ENCODE peak calls at places on chromosomes 1 and 21, in seven cellular contexts. X is A549, W is fibroblast of lung, K is heart right ventricle, U is DND-41, G is sigmoid colon, P is OCI-LY7. O is an unnamed sample.
A peak's percentile ranks its signal among the peaks of the same experiment; 100 is the strongest.

GRCh38 chr1:167518331-167518700 is at the start of gene CD247:
- DNase-seq in X (no peak), K (no peak), G (no peak), U (peak; percentile 87), P (peak; percentile 53), W (no peak), O (peak; percentile 47)

GRCh38 chr21:27647921-27648320 is 681.0 kb upstream of the ADAMTS5 start:
- DNase-seq in P (no peak), U (no peak), W (no peak), G (no peak), X (no peak), K (no peak), O (no peak)

GRCh38 chr1:12080156-12080555 is 17.1 kb downstream of the TNFRSF8 start:
- DNase-seq in G (no peak), U (no peak), K (no peak), X (no peak), W (no peak), P (no peak), O (no peak)

GRCh38 chr1:30472009-30472408 is 251.4 kb downstream of the MATN1 start:
- DNase-seq in X (no peak), W (no peak), K (no peak), U (no peak), G (peak; percentile 18), P (no peak), O (no peak)

GRCh38 chr1:212351588-212352362 is 62.9 kb downstream of the PACC1 start:
- DNase-seq in X (no peak), W (no peak), U (no peak), K (no peak), P (no peak), G (no peak), O (no peak)

GRCh38 chr1:95222629-95223028 is 11.4 kb upstream of the RWDD3 start:
- DNase-seq in X (no peak), W (no peak), U (no peak), P (no peak), G (no peak), K (no peak), O (no peak)

GRCh38 chr1:10045480-10046355 is 13.0 kb downstream of the UBE4B start:
- DNase-seq in X (no peak), G (peak; percentile 85), W (peak; percentile 85), U (no peak), P (no peak), K (no peak), O (no peak)

GRCh38 chr1:185795181-185795580 is 61.0 kb downstream of the HMCN1 start:
- DNase-seq in X (no peak), G (no peak), K (no peak), W (peak; percentile 58), P (no peak), U (no peak), O (no peak)

GRCh38 chr1:214050513-214051401 is 63.0 kb downstream of the PROX1 start:
- DNase-seq in U (no peak), G (no peak), P (no peak), X (no peak), W (no peak), K (no peak), O (no peak)

GRCh38 chr1:109621402-109622101 is 1.9 kb downstream of the AMPD2 start:
- DNase-seq in G (no peak), U (no peak), K (no peak), P (no peak), X (no peak), W (no peak), O (peak; percentile 34)

GRCh38 chr1:247367786-247368342 is 36.2 kb upstream of the ZNF496 start:
- DNase-seq in G (no peak), X (no peak), P (no peak), K (no peak), W (no peak), U (no peak), O (no peak)

GRCh38 chr1:145978477-145978859 is 14.0 kb downstream of the POLR3GL start:
- DNase-seq in W (no peak), K (no peak), U (no peak), G (no peak), X (no peak), P (no peak), O (no peak)

GRCh38 chr1:247084771-247085170 is 6.2 kb upstream of the ZNF670 start:
- DNase-seq in W (no peak), K (no peak), G (no peak), X (no peak), U (no peak), P (no peak), O (no peak)

GRCh38 chr1:111602974-111603373 is 16.6 kb upstream of the RAP1A start:
- DNase-seq in W (no peak), K (no peak), U (no peak), G (no peak), P (no peak), X (no peak), O (no peak)

GRCh38 chr1:63000508-63000907 is 216.6 kb downstream of the ATG4C start:
- DNase-seq in X (no peak), P (no peak), W (no peak), U (no peak), G (no peak), K (no peak), O (no peak)

GRCh38 chr1:185998391-185998790 is 264.2 kb downstream of the HMCN1 start:
- DNase-seq in P (no peak), W (no peak), U (no peak), X (no peak), G (no peak), K (no peak), O (no peak)

GRCh38 chr1:242754061-242754648 is 229.7 kb upstream of the PLD5 start:
- DNase-seq in G (no peak), X (no peak), U (no peak), P (no peak), K (no peak), W (no peak), O (no peak)

DNA sequence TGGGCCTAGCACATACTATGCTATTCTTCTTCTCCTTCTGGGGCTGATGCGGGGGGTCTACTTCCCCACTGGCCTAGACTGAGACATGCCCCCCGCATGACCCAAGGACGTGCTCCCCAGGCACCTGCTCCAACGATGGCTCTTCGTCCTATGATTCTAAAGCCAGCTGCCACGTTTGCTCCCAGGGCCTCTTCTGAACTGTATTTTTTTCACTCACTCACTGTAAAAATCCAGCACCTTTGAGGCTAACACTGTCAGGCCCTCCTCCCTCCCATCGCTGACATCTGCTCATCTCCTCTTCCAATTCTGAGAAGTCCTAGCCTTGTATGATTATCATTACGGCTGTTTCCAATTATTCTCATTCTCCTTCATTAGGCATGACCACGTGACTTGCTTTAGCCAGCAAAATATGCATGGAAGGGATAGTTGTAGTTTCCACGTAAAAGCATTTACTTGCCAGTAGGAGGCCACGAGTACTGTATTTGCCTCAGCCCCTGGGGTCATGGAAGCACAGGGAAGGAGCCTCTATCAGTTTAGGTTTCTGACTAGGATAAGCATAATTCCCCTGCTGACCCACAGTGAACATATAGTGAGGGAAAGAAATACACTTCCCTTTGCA is 19.1 kb upstream of the EDN2 start:
- DNase-seq in K (no peak), U (no peak), X (no peak), P (no peak), W (no peak), G (no peak), O (no peak)
- TF ChIP-seq CTCF in K (no peak), U (peak; percentile 45), X (no peak), P (peak; percentile 16), W (peak; percentile 11), G (no peak), O (no peak)

GRCh38 chr1:26417111-26417510 is 6.5 kb downstream of the LIN28A start:
- DNase-seq in G (no peak), U (peak; percentile 81), K (peak; percentile 60), P (peak; percentile 86), X (peak; percentile 71), W (peak; percentile 67), O (peak; percentile 85)
- TF ChIP-seq CTCF in G (no peak), U (peak; percentile 95), K (peak; percentile 64), P (peak; percentile 92), X (peak; percentile 75), W (peak; percentile 89), O (peak; percentile 97)

GRCh38 chr1:235160965-235161684 is at the start of gene RBM34:
- DNase-seq in U (peak; percentile 94), P (peak; percentile 92), G (peak; percentile 95), K (peak; percentile 91), W (peak; percentile 90), X (peak; percentile 93), O (peak; percentile 94)
- TF ChIP-seq CTCF in U (peak; percentile 43), P (peak; percentile 38), G (no peak), K (no peak), W (peak; percentile 28), X (no peak), O (no peak)

DNA sequence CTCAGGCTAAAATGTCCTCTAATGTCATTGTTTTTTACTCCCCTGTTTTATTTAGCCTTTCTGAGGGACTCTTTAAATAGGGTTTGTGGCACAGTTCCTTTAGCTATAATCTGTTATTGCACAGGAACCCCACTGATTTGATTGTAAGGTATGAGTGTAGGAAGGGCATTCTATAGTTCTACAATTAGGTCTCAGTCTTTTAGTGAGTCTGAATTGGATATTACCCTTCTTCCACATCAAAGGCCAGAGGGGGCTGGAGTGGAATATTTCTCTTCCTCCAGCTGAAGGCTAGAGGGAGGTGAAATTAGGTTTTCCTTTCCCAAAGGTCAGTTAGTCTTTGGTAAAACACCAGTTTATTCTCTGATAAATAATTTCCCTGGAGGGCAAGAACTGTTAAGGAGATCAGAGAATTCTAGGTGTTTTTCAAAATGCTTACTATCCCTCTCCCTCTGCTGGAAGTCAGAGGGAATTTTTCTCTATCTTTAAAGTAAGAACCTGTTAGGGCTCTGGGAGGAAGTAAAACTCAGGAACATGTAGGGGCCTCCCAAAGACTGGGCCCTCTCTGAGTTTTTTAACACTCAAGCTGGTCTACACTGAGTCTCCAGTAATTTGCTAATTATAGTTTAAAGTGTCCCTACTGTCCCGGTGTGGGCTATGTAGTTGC is 176.3 kb upstream of the ZNHIT6 start:
- DNase-seq in K (no peak), X (no peak), W (peak; percentile 44), U (no peak), G (no peak), P (no peak), O (peak; percentile 26)
- TF ChIP-seq CTCF in K (no peak), X (no peak), W (peak; percentile 59), U (peak; percentile 43), G (no peak), P (peak; percentile 21), O (no peak)

O was measured in GM13976.